ENCODE peak calls at places on chromosome 21, in five cellular contexts. Z is stomach, R is ovary, C is A549, K is suprapubic skin. J is an unnamed sample.

GRCh38 chr21:35905973-35906357 is 154.4 kb downstream of the SETD4 start:
- DNase-seq in Z (no peak), R (no peak), C (no peak), K (no peak), J (no peak)

GRCh38 chr21:27519357-27519756 is 552.5 kb upstream of the ADAMTS5 start:
- DNase-seq in Z (no peak), R (no peak), C (no peak), K (no peak), J (no peak)

GRCh38 chr21:46628868-46629267 is 6.6 kb upstream of the PRMT2 start:
- DNase-seq in Z (no peak), R (no peak), C (no peak), K (no peak), J (no peak)

GRCh38 chr21:14699433-14700410 is 153.6 kb upstream of the SAMSN1 start:
- DNase-seq in Z (peak; percentile 64), R (no peak), C (peak; percentile 22), K (no peak), J (no peak)

GRCh38 chr21:15062566-15062965 is 2.2 kb downstream of the NRIP1 start:
- DNase-seq in Z (no peak), R (no peak), C (peak; percentile 35), K (no peak), J (no peak)

GRCh38 chr21:19844334-19844733 is 1153.9 kb upstream of the NCAM2 start:
- DNase-seq in Z (no peak), R (no peak), C (no peak), K (no peak), J (no peak)

GRCh38 chr21:43315244-43316137 is 111.4 kb downstream of the SIK1 start:
- DNase-seq in Z (no peak), R (peak; percentile 20), C (no peak), K (no peak), J (no peak)

GRCh38 chr21:33080376-33080775 is 10.4 kb downstream of the OLIG1 start:
- DNase-seq in Z (no peak), R (no peak), C (no peak), K (no peak), J (no peak)

GRCh38 chr21:15207231-15207630 is 142.4 kb upstream of the NRIP1 start:
- DNase-seq in Z (no peak), R (no peak), C (no peak), K (no peak), J (no peak)

GRCh38 chr21:33244781-33245105 is 15.0 kb downstream of the IFNAR2 start:
- DNase-seq in Z (no peak), R (no peak), C (no peak), K (no peak), J (no peak)

GRCh38 chr21:33013618-33014017 is 12.1 kb upstream of the OLIG2 start:
- DNase-seq in Z (no peak), R (no peak), C (no peak), K (no peak), J (no peak)

GRCh38 chr21:33212159-33212851 is 17.4 kb upstream of the IFNAR2 start:
- DNase-seq in Z (no peak), R (no peak), C (no peak), K (no peak), J (no peak)

GRCh38 chr21:32554832-32555436 is 30.4 kb downstream of the TCP10L start:
- DNase-seq in Z (no peak), R (no peak), C (no peak), K (no peak), J (no peak)

GRCh38 chr21:29193907-29194306 is 63.5 kb downstream of the MAP3K7CL start:
- DNase-seq in Z (no peak), R (no peak), C (no peak), K (no peak), J (no peak)
- H3K27ac ChIP-seq in Z (no peak overlapping the region), R (no peak overlapping the region), C (peak overlapping the region; percentile 67), K (no peak overlapping the region), J (no peak overlapping the region)

GRCh38 chr21:37944492-37944891 is 28.2 kb upstream of the KCNJ6 start:
- DNase-seq in Z (no peak), R (no peak), C (no peak), K (no peak), J (no peak)
- TF ChIP-seq EP300 in Z (no peak), R (no peak), C (no peak), K (no peak), J (no peak)

GRCh38 chr21:44436958-44437357 is 18.4 kb upstream of the LRRC3 start:
- DNase-seq in Z (no peak), R (peak; percentile 1), C (no peak), K (peak; percentile 57), J (no peak)

GRCh38 chr21:44438531-44439210 is 16.6 kb upstream of the LRRC3 start:
- DNase-seq in Z (peak; percentile 81), R (peak; percentile 7), C (no peak), K (no peak), J (no peak)

GRCh38 chr21:44437696-44438431 is 17.4 kb upstream of the LRRC3 start:
- DNase-seq in Z (no peak), R (peak; percentile 6), C (no peak), K (no peak), J (no peak)

GRCh38 chr21:44436111-44436611 is 19.1 kb upstream of the LRRC3 start:
- DNase-seq in Z (no peak), R (peak; percentile 10), C (no peak), K (peak; percentile 71), J (no peak)

GRCh38 chr21:44437371-44437695 is 18.0 kb upstream of the LRRC3 start:
- DNase-seq in Z (no peak), R (no peak), C (no peak), K (no peak), J (no peak)
- H3K27ac ChIP-seq in Z (no peak overlapping the region), R (no peak overlapping the region), C (no peak overlapping the region), K (no peak overlapping the region), J (no peak overlapping the region)

GRCh38 chr21:45297329-45297728 is 9.6 kb upstream of the POFUT2 start:
- DNase-seq in Z (no peak), R (peak; percentile 25), C (no peak), K (no peak), J (peak; percentile 5)

GRCh38 chr21:45294509-45295291 is 7.0 kb upstream of the POFUT2 start:
- DNase-seq in Z (peak; percentile 54), R (peak; percentile 97), C (no peak), K (peak; percentile 87), J (peak; percentile 71)

GRCh38 chr21:45296638-45297037 is 8.9 kb upstream of the POFUT2 start:
- DNase-seq in Z (no peak), R (peak; percentile 22), C (no peak), K (no peak), J (no peak)

GRCh38 chr21:45293726-45294401 is 6.2 kb upstream of the POFUT2 start:
- DNase-seq in Z (peak; percentile 24), R (peak; percentile 83), C (no peak), K (peak; percentile 80), J (no peak)

GRCh38 chr21:45295576-45296365 is 8.1 kb upstream of the POFUT2 start:
- DNase-seq in Z (peak; percentile 20), R (peak; percentile 43), C (no peak), K (no peak), J (no peak)
- TF ChIP-seq EP300 in Z (no peak), R (no peak), C (no peak), K (no peak), J (no peak)

GRCh38 chr21:44955141-44955802 is 15.4 kb downstream of the SLX9 start:
- DNase-seq in Z (no peak), R (no peak), C (no peak), K (no peak), J (no peak)

GRCh38 chr21:44955803-44956175 is 16.0 kb downstream of the SLX9 start:
- DNase-seq in Z (no peak), R (no peak), C (no peak), K (no peak), J (no peak)

GRCh38 chr21:44953628-44954021 is 13.8 kb downstream of the SLX9 start:
- DNase-seq in Z (no peak), R (no peak), C (no peak), K (no peak), J (no peak)

GRCh38 chr21:44952929-44953627 is 13.2 kb downstream of the SLX9 start:
- DNase-seq in Z (no peak), R (no peak), C (no peak), K (no peak), J (no peak)

GRCh38 chr21:44954281-44954771 is 14.5 kb downstream of the SLX9 start:
- DNase-seq in Z (no peak), R (no peak), C (no peak), K (no peak), J (no peak)
- H3K27ac ChIP-seq in Z (no peak overlapping the region), R (no peak overlapping the region), C (no peak overlapping the region), K (no peak overlapping the region), J (no peak overlapping the region)

GRCh38 chr21:18620421-18620820 is 216.8 kb upstream of the TMPRSS15 start:
- DNase-seq in Z (no peak), R (no peak), C (no peak), K (no peak), J (no peak)

GRCh38 chr21:18617291-18617690 is 213.7 kb upstream of the TMPRSS15 start:
- DNase-seq in Z (no peak), R (no peak), C (no peak), K (no peak), J (no peak)

GRCh38 chr21:18622383-18622782 is 218.8 kb upstream of the TMPRSS15 start:
- DNase-seq in Z (no peak), R (no peak), C (no peak), K (no peak), J (no peak)
- TF ChIP-seq EP300 in Z (no peak), R (no peak), C (no peak), K (no peak), J (no peak)

GRCh38 chr21:41762236-41762635 is 4.6 kb downstream of the RIPK4 start:
- DNase-seq in Z (no peak), R (no peak), C (no peak), K (no peak), J (no peak)
- H3K27ac ChIP-seq in Z (peak overlapping the region; percentile 95), R (no peak overlapping the region), C (peak overlapping the region; percentile 92), K (peak overlapping the region; percentile 41), J (peak overlapping the region; percentile 36)

GRCh38 chr21:41580758-41581554 is 73.0 kb upstream of the TMPRSS2 start:
- DNase-seq in Z (peak; percentile 25), R (no peak), C (no peak), K (no peak), J (no peak)

GRCh38 chr21:41578083-41578482 is 70.1 kb upstream of the TMPRSS2 start:
- DNase-seq in Z (no peak), R (no peak), C (no peak), K (no peak), J (no peak)

GRCh38 chr21:41581592-41582228 is 73.8 kb upstream of the TMPRSS2 start:
- DNase-seq in Z (peak; percentile 24), R (no peak), C (no peak), K (no peak), J (no peak)

GRCh38 chr21:41578708-41579107 is 70.8 kb upstream of the TMPRSS2 start:
- DNase-seq in Z (no peak), R (no peak), C (no peak), K (no peak), J (no peak)

GRCh38 chr21:41579692-41580091 is 71.7 kb upstream of the TMPRSS2 start:
- DNase-seq in Z (no peak), R (no peak), C (no peak), K (no peak), J (no peak)
- TF ChIP-seq EP300 in Z (no peak), R (no peak), C (no peak), K (no peak), J (no peak)